ENCODE peak calls at places on chromosomes 1 and 21, in four cellular contexts. P is B cell, R is fibroblast of pulmonary artery, H is fibroblast of the aortic adventitia. C is an unnamed sample.

GRCh38 chr1:111203681-111204210 is 3.3 kb upstream of the DENND2D start:
- DNase-seq in P (peak), R (peak), H (no peak), C (peak)

GRCh38 chr1:220962031-220962751 is 82.9 kb downstream of the HLX start:
- DNase-seq in P (no peak), R (peak), H (peak), C (no peak)

GRCh38 chr1:198932351-198932991 is 293.6 kb downstream of the PTPRC start:
- DNase-seq in P (no peak), R (no peak), H (no peak), C (no peak)

GRCh38 chr1:104932030-104932915 is 1182.6 kb downstream of the AMY1C start:
- DNase-seq in P (no peak), R (no peak), H (no peak), C (no peak)

GRCh38 chr1:184407816-184408510 is 21.1 kb downstream of the C1orf21 start:
- DNase-seq in P (no peak), R (peak), H (no peak), C (no peak)

GRCh38 chr1:29638281-29638680 is 402.0 kb downstream of the PTPRU start:
- DNase-seq in P (no peak), R (no peak), H (no peak), C (no peak)

GRCh38 chr1:223423641-223424233 is 30.5 kb downstream of the CCDC185 start:
- DNase-seq in P (no peak), R (no peak), H (peak), C (no peak)

GRCh38 chr1:77706321-77706720 is 23.9 kb upstream of the ZZZ3 start:
- DNase-seq in P (no peak), R (no peak), H (no peak), C (no peak)

GRCh38 chr21:45415943-45416611 is 11.1 kb downstream of the COL18A1 start:
- DNase-seq in P (no peak), R (no peak), H (no peak), C (no peak)

GRCh38 chr1:26155370-26156284 is 3.3 kb upstream of the FAM110D start:
- DNase-seq in P (no peak), R (no peak), H (no peak), C (peak)

GRCh38 chr1:25024631-25025350 is 94.7 kb upstream of the RUNX3 start:
- DNase-seq in P (peak), R (no peak), H (no peak), C (no peak)

GRCh38 chr1:153655333-153655732 is 3.2 kb upstream of the SNAPIN start:
- DNase-seq in P (no peak), R (no peak), H (no peak), C (no peak)

GRCh38 chr1:60160141-60160540 is 86.6 kb upstream of the C1orf87 start:
- DNase-seq in P (no peak), R (no peak), H (peak), C (no peak)

GRCh38 chr1:185920602-185921001 is 186.4 kb downstream of the HMCN1 start:
- DNase-seq in P (no peak), R (no peak), H (no peak), C (no peak)

GRCh38 chr21:18499761-18500376 is 96.3 kb upstream of the TMPRSS15 start:
- DNase-seq in P (peak), R (peak), H (peak), C (no peak)

GRCh38 chr1:85992756-85993155 is 163.8 kb downstream of the COL24A1 start:
- DNase-seq in P (no peak), R (peak), H (peak), C (peak)

GRCh38 chr1:201269900-201270410 is 13.4 kb upstream of the PKP1 start:
- DNase-seq in P (no peak), R (no peak), H (no peak), C (no peak)

GRCh38 chr1:172837816-172838680 is 179.1 kb downstream of the FASLG start:
- DNase-seq in P (no peak), R (peak), H (peak), C (no peak)

GRCh38 chr1:92817986-92818764 is 13.7 kb upstream of the RPL5 start:
- DNase-seq in P (peak), R (peak), H (peak), C (peak)

GRCh38 chr1:161427733-161428516 is 60.2 kb upstream of the CFAP126 start:
- DNase-seq in P (no peak), R (peak), H (peak), C (peak)

GRCh38 chr1:81512242-81512641 is 288.5 kb upstream of the ADGRL2 start:
- DNase-seq in P (no peak), R (peak), H (peak), C (no peak)

GRCh38 chr21:41953831-41954653 is at the start of gene C2CD2:
- DNase-seq in P (no peak), R (peak), H (peak), C (peak)

GRCh38 chr21:44286716-44287632 is 1.3 kb downstream of the AIRE start:
- DNase-seq in P (no peak), R (no peak), H (no peak), C (no peak)

GRCh38 chr1:3880429-3881190 is 19.5 kb downstream of the C1orf174 start:
- DNase-seq in P (no peak), R (no peak), H (no peak), C (no peak)

GRCh38 chr1:169368406-169368769 is 393 bp downstream of the BLZF1 start:
- DNase-seq in P (no peak), R (no peak), H (no peak), C (peak)

GRCh38 chr1:30658014-30658336 is 65.4 kb downstream of the MATN1 start:
- DNase-seq in P (no peak), R (no peak), H (no peak), C (no peak)

GRCh38 chr1:83508485-83509151 is 490.3 kb downstream of the TTLL7 start:
- DNase-seq in P (no peak), R (peak), H (peak), C (peak)

DNA sequence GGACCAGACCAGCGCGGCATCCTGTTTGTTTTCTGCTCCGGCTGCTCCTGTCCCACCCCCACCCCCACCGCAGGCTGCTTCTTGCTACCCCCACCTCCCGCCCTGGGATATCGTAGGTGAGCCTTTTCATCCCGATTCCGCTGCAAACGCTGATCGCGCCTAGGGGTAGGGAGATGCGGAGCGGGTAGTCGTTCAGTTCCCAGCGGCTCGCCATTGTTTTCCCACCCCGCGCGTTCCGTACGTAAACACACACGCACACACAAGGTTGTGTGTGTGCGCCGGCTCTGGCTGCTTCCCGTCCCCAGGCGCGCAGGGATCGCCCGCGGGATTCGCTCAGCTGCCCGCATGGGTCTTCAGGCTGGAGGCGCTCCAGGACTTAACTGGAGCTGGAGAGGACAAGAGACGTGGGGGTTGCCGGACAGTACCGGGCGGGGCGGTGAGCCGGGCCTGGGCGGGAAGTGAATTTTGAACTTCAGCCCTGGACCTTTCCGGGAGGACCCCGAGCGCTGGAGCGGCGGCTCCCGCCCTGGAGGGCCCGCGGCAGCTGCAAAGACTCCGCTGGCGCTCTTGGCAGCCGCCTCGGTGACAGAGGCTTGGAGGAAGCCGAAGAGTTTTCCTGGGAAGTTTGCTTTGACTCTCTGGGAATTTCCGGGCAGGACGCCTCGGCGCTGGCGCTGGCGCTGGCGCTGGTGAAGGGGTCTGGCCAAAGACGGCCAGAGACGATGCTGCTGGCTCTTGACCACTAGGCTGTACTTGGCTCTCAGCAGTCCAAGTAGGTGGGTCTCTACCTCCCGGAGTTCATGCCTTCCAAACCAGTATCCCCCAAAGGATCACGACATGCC is 1.6 kb downstream of the SOX13 start:
- DNase-seq in P (no peak), R (peak), H (peak), C (no peak)
- TF ChIP-seq CTCF in P (no peak), R (no peak), H (no peak), C (no peak)

DNA sequence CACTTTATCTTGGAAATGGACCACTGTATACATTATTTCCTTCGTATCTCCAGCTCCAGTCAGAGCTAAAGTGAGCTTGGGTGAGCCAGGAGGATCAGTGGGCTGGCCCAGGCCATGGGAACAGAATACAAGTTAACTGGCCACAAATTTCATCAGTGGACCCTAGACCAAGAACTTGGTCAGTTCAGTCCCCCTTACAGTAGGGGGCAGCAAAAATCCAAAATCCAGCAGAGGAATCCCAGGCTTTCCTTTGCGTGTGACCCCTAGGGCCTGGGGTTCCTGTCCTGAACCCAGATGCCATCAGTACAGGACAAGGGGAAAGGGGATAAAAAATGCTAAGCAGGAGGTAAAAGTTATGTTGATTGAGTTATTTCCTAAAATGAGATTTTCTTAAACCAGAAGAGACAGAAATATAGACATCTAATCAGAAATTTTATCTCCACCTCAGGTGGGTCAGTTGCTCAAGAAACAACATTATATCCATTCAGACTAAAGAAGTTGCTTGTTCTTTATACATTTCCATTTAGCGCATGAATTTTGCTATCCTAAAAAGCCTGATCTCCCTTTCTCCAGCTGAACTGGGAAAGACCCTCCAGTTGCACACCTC is 24.1 kb upstream of the LCE5A start:
- DNase-seq in P (no peak), R (no peak), H (no peak), C (no peak)
- TF ChIP-seq CTCF in P (peak), R (peak), H (peak), C (peak)

DNA sequence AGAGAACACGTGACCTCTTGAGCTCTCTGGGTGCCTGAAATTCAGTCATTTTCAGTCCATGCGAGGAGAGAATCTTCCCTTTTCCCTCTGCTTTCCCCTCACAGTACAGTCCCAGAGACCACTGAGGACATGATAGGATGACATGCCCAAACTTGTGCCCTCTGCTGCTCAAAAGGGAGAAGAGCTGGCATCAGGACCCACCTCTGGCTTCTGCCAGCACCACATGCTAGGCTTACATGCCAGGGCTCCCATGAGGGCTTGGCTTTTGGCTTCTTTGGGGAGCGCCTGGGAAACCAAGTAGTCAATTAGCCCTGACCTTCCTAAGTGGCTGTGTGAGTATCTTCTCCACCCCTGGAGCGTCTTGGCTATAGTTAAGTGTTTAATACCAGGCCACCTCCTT is 13.8 kb upstream of the KCNQ4 start:
- DNase-seq in P (no peak), R (no peak), H (no peak), C (no peak)
- TF ChIP-seq CTCF in P (no peak), R (peak), H (peak), C (no peak)

DNA sequence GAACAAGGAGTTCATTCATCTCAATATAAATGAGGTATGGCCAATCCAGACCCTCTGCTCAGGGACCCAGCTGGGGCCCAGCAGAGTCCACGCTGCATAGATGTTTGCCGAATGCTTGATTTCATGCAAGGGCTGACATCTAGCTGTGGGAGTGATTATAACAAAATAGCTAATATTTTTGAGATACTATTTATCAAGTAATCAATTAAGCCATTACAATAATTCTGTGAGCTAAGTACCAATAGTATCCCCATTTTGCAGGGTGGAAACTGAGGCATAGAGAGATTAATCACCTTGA is 50.9 kb downstream of the CAPN9 start:
- DNase-seq in P (no peak), R (no peak), H (no peak), C (no peak)
- TF ChIP-seq CTCF in P (no peak), R (no peak), H (no peak), C (no peak)

GRCh38 chr1:228073870-228074545 is 8.5 kb upstream of the ARF1 start:
- DNase-seq in P (no peak), R (no peak), H (no peak), C (no peak)
- TF ChIP-seq CTCF in P (no peak), R (peak), H (no peak), C (no peak)

GRCh38 chr1:50684185-50684584 is 260.9 kb upstream of the DMRTA2 start:
- DNase-seq in P (no peak), R (no peak), H (no peak), C (no peak)
- TF ChIP-seq CTCF in P (no peak), R (peak), H (no peak), C (no peak)

GRCh38 chr1:94807742-94808491 is 12.2 kb upstream of the SLC44A3 start:
- DNase-seq in P (no peak), R (no peak), H (no peak), C (no peak)
- TF ChIP-seq CTCF in P (no peak), R (no peak), H (no peak), C (no peak)

DNA sequence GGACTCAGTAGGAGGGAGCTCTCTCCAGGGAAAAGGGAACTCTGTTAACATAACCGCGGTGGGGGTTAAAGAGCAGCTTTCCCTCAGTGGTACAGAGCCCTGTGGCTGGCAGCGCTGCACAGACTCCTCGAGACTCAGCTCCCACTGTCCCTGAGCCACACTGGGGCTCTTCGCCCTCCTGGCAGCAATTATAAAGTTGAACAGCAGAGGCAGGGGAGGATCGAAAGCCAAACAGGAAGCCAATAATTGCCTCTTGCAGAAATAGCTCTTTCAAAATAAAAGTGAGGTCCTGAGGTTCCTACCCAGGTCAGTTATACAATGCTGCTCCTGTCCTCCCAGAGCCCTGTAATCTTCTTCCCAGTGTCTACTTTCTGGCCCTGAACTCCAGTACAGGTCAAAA is 77.0 kb downstream of the FAM78B start:
- DNase-seq in P (no peak), R (no peak), H (peak), C (peak)
- TF ChIP-seq CTCF in P (no peak), R (no peak), H (no peak), C (peak)

C was measured in GM10248.